ENCODE peak calls at places on chromosomes 5 and 9, in seven cellular contexts. L is amygdala; J is fibroblast of mammary gland; N is stimulated activated CD8-positive, alpha-beta memory T cell treated with anti-CD3 and anti-CD28 coated beads, Interleukin-4, amount 100 ng/mL, for 24 hours; T is colonic mucosa; X is AG04450; Y is substantia nigra. Q is an unnamed sample.

GRCh38 chr9:110579763-110580255 is 268 bp upstream of the SVEP1 start:
- DNase-seq in L (no peak), J (peak), N (no peak), T (no peak), X (no peak), Y (no peak), Q (no peak)

GRCh38 chr5:55800924-55801323 is 50.2 kb upstream of the IL31RA start:
- DNase-seq in L (no peak), J (no peak), N (no peak), T (no peak), X (no peak), Y (no peak), Q (no peak)

GRCh38 chr5:139968547-139969261 is 74.4 kb downstream of the NRG2 start:
- DNase-seq in L (peak), J (peak), N (peak), T (peak), X (peak), Y (peak), Q (peak)

GRCh38 chr9:80644044-80644443 is 1045.3 kb downstream of the TLE1 start:
- DNase-seq in L (no peak), J (no peak), N (no peak), T (no peak), X (no peak), Y (no peak), Q (no peak)

GRCh38 chr9:5931657-5932056 is 41.0 kb downstream of the MLANA start:
- DNase-seq in L (no peak), J (no peak), N (no peak), T (no peak), X (no peak), Y (no peak), Q (no peak)

GRCh38 chr5:153831976-153832375 is 206.7 kb downstream of the FAM114A2 start:
- DNase-seq in L (no peak), J (peak), N (no peak), T (no peak), X (no peak), Y (no peak), Q (no peak)

GRCh38 chr5:138583984-138584637 is 8.9 kb upstream of the HSPA9 start:
- DNase-seq in L (no peak), J (no peak), N (no peak), T (no peak), X (no peak), Y (no peak), Q (no peak)

GRCh38 chr5:127826011-127826410 is 122.8 kb downstream of the CCDC192 start:
- DNase-seq in L (no peak), J (peak), N (no peak), T (no peak), X (no peak), Y (no peak), Q (no peak)

GRCh38 chr9:126925876-126926275 is 11.3 kb downstream of the RALGPS1 start:
- DNase-seq in L (no peak), J (no peak), N (no peak), T (no peak), X (no peak), Y (no peak), Q (no peak)

GRCh38 chr9:88837731-88838130 is 153.5 kb upstream of the S1PR3 start:
- DNase-seq in L (no peak), J (no peak), N (no peak), T (no peak), X (no peak), Y (no peak), Q (no peak)

GRCh38 chr5:174518512-174518911 is 205.9 kb upstream of the MSX2 start:
- DNase-seq in L (no peak), J (no peak), N (no peak), T (no peak), X (no peak), Y (no peak), Q (no peak)

GRCh38 chr9:34611811-34612787 is at the start of gene RPP25L:
- DNase-seq in L (peak), J (peak), N (peak), T (peak), X (peak), Y (peak), Q (peak)

GRCh38 chr9:84136119-84136868 is 155.7 kb downstream of the RMI1 start:
- DNase-seq in L (no peak), J (peak), N (no peak), T (peak), X (no peak), Y (no peak), Q (no peak)

GRCh38 chr9:99834474-99834873 is 12.8 kb downstream of the NR4A3 start:
- DNase-seq in L (no peak), J (no peak), N (no peak), T (no peak), X (no peak), Y (no peak), Q (no peak)

GRCh38 chr9:89352451-89352850 is 34.2 kb downstream of the SECISBP2 start:
- DNase-seq in L (no peak), J (no peak), N (no peak), T (no peak), X (no peak), Y (no peak), Q (no peak)

GRCh38 chr5:168753691-168754254 is 174.6 kb upstream of the PANK3 start:
- DNase-seq in L (no peak), J (no peak), N (no peak), T (no peak), X (no peak), Y (no peak), Q (no peak)

GRCh38 chr9:127256324-127256723 is 8.2 kb upstream of the GARNL3 start:
- DNase-seq in L (no peak), J (no peak), N (no peak), T (no peak), X (no peak), Y (no peak), Q (no peak)